ENCODE peak calls at places on chromosomes 7 and 10, in four cellular contexts. H, J, Q and D are unnamed samples.

GRCh38 chr7:47361746-47362215 is 220.1 kb downstream of the TNS3 start:
- DNase-seq in Q (peak), J (no peak), H (peak), D (no peak)

GRCh38 chr7:46291601-46292150 is 370.6 kb upstream of the IGFBP3 start:
- DNase-seq in J (no peak), H (no peak), Q (peak), D (no peak)

GRCh38 chr7:104848386-104848990 is 165.5 kb upstream of the KMT2E start:
- DNase-seq in Q (no peak), J (peak), H (peak), D (peak)

GRCh38 chr10:127155221-127155620 is 41.2 kb downstream of the INSYN2A start:
- DNase-seq in Q (no peak), J (no peak), H (no peak), D (no peak)

GRCh38 chr7:78450754-78451153 is 652.2 kb downstream of the PHTF2 start:
- DNase-seq in H (no peak), Q (no peak), J (no peak), D (no peak)

GRCh38 chr10:62903828-62904227 is 87.7 kb upstream of the EGR2 start:
- DNase-seq in Q (no peak), J (no peak), H (no peak), D (no peak)

GRCh38 chr7:8176370-8177081 is 85.4 kb downstream of the ICA1 start:
- DNase-seq in H (no peak), Q (peak), J (no peak), D (no peak)

GRCh38 chr7:88256906-88257305 is 37.1 kb upstream of the SRI start:
- DNase-seq in Q (no peak), H (no peak), J (no peak), D (no peak)

GRCh38 chr7:4766666-4767530 is 8.5 kb upstream of the AP5Z1 start:
- DNase-seq in Q (no peak), H (no peak), J (no peak), D (no peak)

GRCh38 chr10:74314166-74314565 is 163.1 kb downstream of the ADK start:
- DNase-seq in J (no peak), Q (no peak), H (no peak), D (no peak)

GRCh38 chr7:44431091-44431608 is 59.3 kb downstream of the NUDCD3 start:
- DNase-seq in H (no peak), J (peak), Q (no peak), D (no peak)

GRCh38 chr10:101597036-101597435 is 8.9 kb downstream of the DPCD start:
- DNase-seq in J (no peak), H (no peak), Q (no peak), D (no peak)

GRCh38 chr7:38932509-38933168 is 23.6 kb upstream of the VPS41 start:
- DNase-seq in Q (peak), H (peak), J (peak), D (peak)

GRCh38 chr7:86768967-86769760 is 125.5 kb downstream of the GRM3 start:
- DNase-seq in J (no peak), H (no peak), Q (no peak), D (no peak)

GRCh38 chr10:88254091-88254490 is 329.0 kb downstream of the RNLS start:
- DNase-seq in H (peak), J (no peak), Q (no peak), D (no peak)

GRCh38 chr10:84525120-84525806 is 196.9 kb downstream of the CCSER2 start:
- DNase-seq in H (no peak), Q (no peak), J (peak), D (no peak)

GRCh38 chr7:96548664-96549063 is 161.0 kb downstream of the SEM1 start:
- DNase-seq in H (no peak), Q (no peak), J (peak), D (no peak)

GRCh38 chr7:38801786-38802185 is 107.2 kb downstream of the VPS41 start:
- DNase-seq in H (no peak), Q (no peak), J (no peak), D (no peak)

GRCh38 chr10:31031205-31031665 is 430 bp downstream of the ZNF438 start:
- DNase-seq in J (no peak), Q (peak), H (no peak), D (no peak)

GRCh38 chr7:42137941-42138340 is 99.1 kb downstream of the GLI3 start:
- DNase-seq in H (no peak), Q (no peak), J (no peak), D (no peak)

GRCh38 chr10:12730809-12731519 is 270.5 kb downstream of the CCDC3 start:
- DNase-seq in Q (peak), J (no peak), H (no peak), D (no peak)
- TF ChIP-seq ZNF274 in Q (no peak), J (no peak), H (no peak), D (no peak)

DNA sequence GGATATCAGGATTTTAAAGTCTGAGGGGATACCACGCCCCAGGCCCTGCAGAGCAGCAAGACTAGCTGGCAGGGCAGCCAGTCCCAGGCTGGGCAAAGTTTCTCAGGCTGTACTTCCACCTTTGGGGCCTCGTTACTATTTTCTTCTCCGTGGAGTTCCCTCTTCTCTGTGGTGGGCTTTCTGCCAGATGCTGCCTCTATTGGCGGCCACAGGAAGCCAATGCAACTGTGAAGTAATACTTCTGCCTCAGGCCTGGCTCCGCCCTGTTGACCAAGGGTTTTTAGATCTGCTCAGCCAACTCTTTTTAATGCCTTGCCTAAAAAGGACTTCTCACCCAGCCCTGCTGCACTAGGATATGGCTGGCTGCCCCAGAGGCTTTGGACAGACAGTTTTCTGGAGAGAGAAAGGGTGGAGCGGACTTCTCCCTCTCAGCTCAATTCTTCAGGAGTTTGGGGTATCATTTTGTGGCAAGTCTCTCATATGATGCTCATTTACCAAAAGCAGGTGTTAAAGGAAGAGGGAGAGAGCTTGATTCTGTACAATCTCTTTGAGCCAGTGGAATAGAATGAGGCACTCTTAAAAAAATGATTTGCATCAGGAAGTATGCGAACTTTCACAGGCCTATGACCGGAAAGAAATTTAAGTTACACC is 67.4 kb downstream of the HHEX start:
- DNase-seq in J (peak), H (peak), Q (peak), D (peak)
- TF ChIP-seq ZNF274 in J (no peak), H (no peak), Q (no peak), D (no peak)

DNA sequence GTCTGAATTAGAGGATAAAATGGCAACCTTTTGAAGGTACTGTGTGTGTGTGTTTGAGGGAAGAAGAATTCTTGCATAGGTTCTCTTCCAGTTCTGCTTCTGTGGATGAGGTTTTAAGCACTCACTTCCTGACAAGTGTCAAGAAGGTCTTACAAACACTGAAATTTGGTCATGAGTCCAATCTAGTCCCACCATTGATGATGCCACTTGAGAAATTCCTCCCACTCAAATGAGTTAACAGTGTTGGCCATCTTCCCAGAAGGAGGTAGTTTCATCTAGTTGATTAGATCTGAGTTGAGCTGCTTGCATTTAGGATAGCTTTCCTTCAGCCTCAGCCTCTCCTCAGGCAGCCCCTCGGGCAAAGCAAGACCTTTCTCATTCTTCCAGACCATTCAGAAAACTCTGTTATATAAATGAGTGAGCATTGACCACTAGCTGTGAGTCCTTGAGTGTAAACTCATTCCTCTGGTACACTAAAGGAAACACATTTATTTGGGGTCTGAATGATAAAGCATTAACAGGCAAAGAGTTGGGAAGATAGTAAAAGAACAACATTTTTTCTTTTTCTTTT is 189.5 kb downstream of the TRIL start:
- DNase-seq in J (no peak), Q (no peak), H (no peak), D (no peak)
- TF ChIP-seq ZNF274 in J (no peak), Q (no peak), H (no peak), D (no peak)

GRCh38 chr7:132377043-132377442 is 199.2 kb downstream of the PLXNA4 start:
- DNase-seq in Q (no peak), H (no peak), J (no peak), D (no peak)
- TF ChIP-seq ZNF274 in Q (no peak), H (no peak), J (no peak), D (no peak)

DNA sequence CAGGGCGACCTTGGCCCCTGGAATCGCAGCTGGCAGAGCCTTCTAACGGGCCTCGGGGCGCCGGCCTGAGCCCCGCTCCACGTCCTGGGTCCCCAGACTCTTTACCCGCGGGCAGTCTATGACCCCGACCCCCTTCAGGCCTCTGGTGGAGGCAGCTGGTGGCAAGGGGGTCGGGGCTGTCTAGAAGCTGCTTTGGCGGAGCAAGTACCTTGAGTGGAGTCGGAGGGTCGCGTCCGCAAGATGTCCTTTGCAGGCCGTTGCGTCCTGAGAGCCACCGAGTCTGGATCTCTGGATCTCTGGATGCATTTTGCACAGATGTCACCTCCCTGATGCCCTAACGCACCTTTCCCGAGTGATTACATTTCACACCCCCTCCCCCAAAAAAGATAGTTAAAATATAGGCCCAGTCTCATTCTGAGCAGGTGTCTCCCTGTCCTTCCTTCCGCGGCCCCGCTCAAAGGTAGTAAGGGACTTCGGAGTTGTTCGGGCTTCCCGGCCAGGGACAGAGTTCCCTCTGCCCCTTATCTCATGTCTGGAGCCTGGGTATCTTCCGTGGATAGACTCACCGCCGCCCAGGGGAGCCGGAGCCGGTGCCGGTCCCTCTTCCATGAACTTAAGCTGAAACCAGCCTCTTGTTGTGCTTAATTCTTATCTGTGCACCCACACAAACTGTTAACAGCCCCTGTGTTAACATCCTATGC is 449 bp downstream of the ACADSB start:
- DNase-seq in H (no peak), J (no peak), Q (no peak), D (no peak)
- TF ChIP-seq ZNF274 in H (no peak), J (no peak), Q (no peak), D (no peak)

DNA sequence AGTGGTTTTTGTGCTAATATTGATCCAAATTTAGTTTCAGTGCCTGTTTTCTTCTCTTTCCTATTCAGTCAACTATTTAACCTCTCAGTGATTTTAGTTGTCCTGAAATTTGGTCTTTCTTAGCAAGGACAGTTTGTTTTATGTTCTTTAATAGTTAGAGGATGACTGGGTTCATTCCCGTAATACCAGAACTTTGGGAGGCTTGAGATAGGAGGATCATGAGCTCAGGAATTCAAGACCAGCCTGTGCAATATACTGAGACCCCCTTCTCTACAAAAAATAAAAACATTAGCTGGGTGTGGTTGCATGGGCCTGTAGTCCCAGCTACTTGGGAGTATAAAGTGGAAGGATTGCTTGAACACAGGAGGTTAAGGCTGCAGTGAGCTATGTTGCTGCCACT is 148.3 kb downstream of the EXOC4 start:
- DNase-seq in Q (no peak), H (no peak), J (no peak), D (no peak)
- TF ChIP-seq ZNF274 in Q (no peak), H (no peak), J (no peak), D (no peak)

GRCh38 chr7:53398566-53398965 is 363.1 kb downstream of the POM121L12 start:
- DNase-seq in Q (no peak), J (no peak), H (no peak), D (no peak)
- TF ChIP-seq ZNF274 in Q (no peak), J (no peak), H (no peak), D (no peak)

DNA sequence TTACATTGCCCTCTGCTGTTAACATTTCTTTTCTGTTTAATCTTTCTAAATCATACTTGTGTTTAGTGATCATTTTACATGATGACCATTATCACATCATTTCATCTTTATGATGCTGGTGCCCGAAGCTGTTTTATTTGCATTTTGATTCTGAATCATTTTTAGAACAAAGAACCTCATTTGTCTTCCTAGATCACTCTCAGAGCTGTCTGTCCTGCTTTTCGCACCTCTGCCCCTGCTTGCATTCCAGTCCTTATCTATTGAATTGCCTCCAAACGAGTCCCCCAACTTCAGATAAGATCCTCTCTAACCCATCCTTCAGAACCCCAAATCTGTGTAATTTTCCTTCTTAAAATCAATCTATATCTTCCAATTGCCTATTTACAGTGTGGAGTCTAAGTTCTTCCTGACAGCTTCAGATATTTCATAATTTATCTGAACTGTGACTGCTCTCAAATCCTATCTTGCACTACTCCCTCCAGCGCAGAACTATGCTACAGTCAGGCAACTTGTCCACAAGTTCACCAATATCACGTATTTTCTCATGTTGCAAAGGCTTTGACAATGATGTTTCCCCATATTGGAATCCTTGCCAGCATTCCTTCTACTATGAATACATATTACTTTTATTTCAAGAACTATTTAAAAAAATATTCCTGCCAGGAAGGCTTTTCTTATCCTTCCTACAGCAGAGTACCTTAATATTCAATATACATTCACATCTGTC is 346.5 kb upstream of the CACNA2D1 start:
- DNase-seq in H (no peak), Q (no peak), J (no peak), D (no peak)
- TF ChIP-seq ZNF274 in H (no peak), Q (no peak), J (no peak), D (no peak)